ENCODE peak calls at places on chromosomes 13 and 19, in eight cellular contexts. E is HS-27A; M is GM06990; N is stimulated activated CD4-positive, alpha-beta T cell treated with anti-CD3 and anti-CD28 coated beads, Interleukin-15, amount 100 ng/mL, for 24 hours; X is nucleus accumbens; I is CD8-positive, alpha-beta T cell; J is progenitor cell of endocrine pancreas; O is EL. Z is an unnamed sample.

GRCh38 chr19:47726467-47726866 is 13.2 kb downstream of the EHD2 start:
- DNase-seq in E (peak; percentile 61), M (no peak), N (no peak), X (no peak), I (no peak), J (no peak), O (peak; percentile 83), Z (no peak)

GRCh38 chr13:40069173-40070044 is 413.9 kb downstream of the COG6 start:
- DNase-seq in E (no peak), M (no peak), N (peak; percentile 80), X (peak; percentile 45), I (peak; percentile 77), J (peak; percentile 58), O (peak; percentile 57), Z (peak; percentile 46)

GRCh38 chr13:95156208-95156607 is 145.0 kb downstream of the ABCC4 start:
- DNase-seq in E (no peak), M (no peak), N (no peak), X (no peak), I (no peak), J (no peak), O (peak; percentile 3), Z (no peak)

GRCh38 chr13:43629691-43630480 is 156.9 kb downstream of the ENOX1 start:
- DNase-seq in E (no peak), M (no peak), N (no peak), X (no peak), I (no peak), J (no peak), O (no peak), Z (no peak)

GRCh38 chr19:41994521-41994971 is 516 bp upstream of the ATP1A3 start:
- DNase-seq in E (no peak), M (no peak), N (peak; percentile 21), X (no peak), I (no peak), J (no peak), O (no peak), Z (no peak)

GRCh38 chr13:47036291-47037008 is 139.6 kb upstream of the HTR2A start:
- DNase-seq in E (no peak), M (peak; percentile 30), N (no peak), X (no peak), I (no peak), J (no peak), O (no peak), Z (no peak)

GRCh38 chr19:10861118-10861651 is 10.2 kb upstream of the CARM1 start:
- DNase-seq in E (no peak), M (no peak), N (peak; percentile 56), X (no peak), I (peak; percentile 27), J (no peak), O (peak; percentile 58), Z (no peak)

GRCh38 chr19:3024870-3025515 is 4.1 kb downstream of the TLE2 start:
- DNase-seq in E (no peak), M (no peak), N (no peak), X (no peak), I (no peak), J (no peak), O (no peak), Z (no peak)

GRCh38 chr13:28268800-28269223 is 130.5 kb downstream of the PAN3 start:
- DNase-seq in E (no peak), M (peak; percentile 84), N (no peak), X (no peak), I (no peak), J (no peak), O (no peak), Z (no peak)

GRCh38 chr13:25981060-25981459 is 70.8 kb downstream of the SHISA2 start:
- DNase-seq in E (no peak), M (no peak), N (no peak), X (no peak), I (no peak), J (no peak), O (no peak), Z (no peak)

GRCh38 chr13:109180905-109181425 is 551.6 kb downstream of the MYO16 start:
- DNase-seq in E (peak; percentile 70), M (no peak), N (no peak), X (no peak), I (no peak), J (no peak), O (peak; percentile 93), Z (peak; percentile 94)

GRCh38 chr13:113001251-113002140 is 32.5 kb downstream of the MCF2L start:
- DNase-seq in E (no peak), M (no peak), N (no peak), X (peak; percentile 46), I (no peak), J (peak; percentile 38), O (peak; percentile 55), Z (no peak)

GRCh38 chr19:58560007-58560887 is 1.8 kb upstream of the UBE2M start:
- DNase-seq in E (no peak), M (no peak), N (no peak), X (no peak), I (no peak), J (no peak), O (no peak), Z (no peak)

GRCh38 chr13:113305208-113305607 is 8.2 kb downstream of the LAMP1 start:
- DNase-seq in E (no peak), M (no peak), N (no peak), X (no peak), I (no peak), J (no peak), O (peak; percentile 64), Z (no peak)

GRCh38 chr13:24038846-24039330 is 121.6 kb upstream of the SPATA13 start:
- DNase-seq in E (no peak), M (no peak), N (no peak), X (peak; percentile 59), I (no peak), J (no peak), O (peak; percentile 48), Z (peak; percentile 35)

GRCh38 chr13:44052843-44053607 is 173.3 kb downstream of the LACC1 start:
- DNase-seq in E (no peak), M (no peak), N (no peak), X (no peak), I (no peak), J (no peak), O (peak; percentile 55), Z (no peak)